ENCODE peak calls at places on chromosomes 11 and 22, in ten cellular contexts. One of them, this sample, is unnamed.

GRCh38 chr11:32890843-32891656 is 1.6 kb upstream of the QSER1 start:
- DNase-seq in T-cell: no peak
- DNase-seq in coronary artery: no peak
- DNase-seq in breast epithelium: no peak
- DNase-seq in neural crest cell: no peak
- DNase-seq in posterior vena cava: no peak
- DNase-seq in HS-5: no peak
- DNase-seq in HFFc6: no peak
- DNase-seq in stomach: no peak
- DNase-seq in HTR-8/SVneo: no peak
- DNase-seq in this sample: no peak

GRCh38 chr11:72840780-72841179 is 26.6 kb downstream of the ATG16L2 start:
- DNase-seq in breast epithelium: no peak
- DNase-seq in stomach: no peak
- DNase-seq in coronary artery: no peak
- DNase-seq in HFFc6: peak; percentile 79
- DNase-seq in HTR-8/SVneo: peak; percentile 53
- DNase-seq in HS-5: peak; percentile 79
- DNase-seq in neural crest cell: no peak
- DNase-seq in T-cell: no peak
- DNase-seq in posterior vena cava: no peak
- DNase-seq in this sample: peak; percentile 85

GRCh38 chr22:36862251-36863242 is 1.7 kb downstream of the NCF4 start:
- DNase-seq in coronary artery: no peak
- DNase-seq in stomach: peak; percentile 31
- DNase-seq in HTR-8/SVneo: no peak
- DNase-seq in HS-5: no peak
- DNase-seq in HFFc6: no peak
- DNase-seq in posterior vena cava: peak; percentile 86
- DNase-seq in T-cell: no peak
- DNase-seq in breast epithelium: no peak
- DNase-seq in neural crest cell: no peak
- DNase-seq in this sample: no peak

GRCh38 chr22:32544953-32545558 is 70.4 kb downstream of the FBXO7 start:
- DNase-seq in HFFc6: peak; percentile 62
- DNase-seq in breast epithelium: no peak
- DNase-seq in stomach: no peak
- DNase-seq in neural crest cell: no peak
- DNase-seq in posterior vena cava: no peak
- DNase-seq in HS-5: no peak
- DNase-seq in HTR-8/SVneo: no peak
- DNase-seq in T-cell: no peak
- DNase-seq in coronary artery: no peak
- DNase-seq in this sample: no peak

GRCh38 chr11:29282088-29282487 is 734.7 kb downstream of the KCNA4 start:
- DNase-seq in HS-5: peak; percentile 94
- DNase-seq in posterior vena cava: no peak
- DNase-seq in HTR-8/SVneo: peak; percentile 35
- DNase-seq in stomach: no peak
- DNase-seq in coronary artery: no peak
- DNase-seq in T-cell: no peak
- DNase-seq in breast epithelium: no peak
- DNase-seq in HFFc6: peak; percentile 93
- DNase-seq in neural crest cell: no peak
- DNase-seq in this sample: peak; percentile 93

GRCh38 chr11:75285776-75286360 is 45.3 kb downstream of the TPBGL start:
- DNase-seq in posterior vena cava: no peak
- DNase-seq in stomach: no peak
- DNase-seq in HS-5: no peak
- DNase-seq in HFFc6: no peak
- DNase-seq in HTR-8/SVneo: no peak
- DNase-seq in neural crest cell: no peak
- DNase-seq in breast epithelium: no peak
- DNase-seq in T-cell: no peak
- DNase-seq in coronary artery: no peak
- DNase-seq in this sample: no peak

GRCh38 chr22:36323182-36323854 is 64.4 kb downstream of the MYH9 start:
- DNase-seq in stomach: peak; percentile 73
- DNase-seq in HS-5: no peak
- DNase-seq in posterior vena cava: peak; percentile 93
- DNase-seq in neural crest cell: no peak
- DNase-seq in T-cell: no peak
- DNase-seq in coronary artery: peak; percentile 94
- DNase-seq in breast epithelium: peak; percentile 78
- DNase-seq in HTR-8/SVneo: no peak
- DNase-seq in HFFc6: no peak
- DNase-seq in this sample: no peak

GRCh38 chr22:37302617-37303555 is 20.6 kb downstream of the CYTH4 start:
- DNase-seq in HS-5: no peak
- DNase-seq in stomach: no peak
- DNase-seq in posterior vena cava: no peak
- DNase-seq in T-cell: no peak
- DNase-seq in breast epithelium: no peak
- DNase-seq in HTR-8/SVneo: no peak
- DNase-seq in neural crest cell: no peak
- DNase-seq in coronary artery: no peak
- DNase-seq in HFFc6: no peak
- DNase-seq in this sample: no peak

GRCh38 chr11:112588252-112588668 is 327.6 kb upstream of the PLET1 start:
- DNase-seq in HFFc6: peak; percentile 79
- DNase-seq in HS-5: peak; percentile 73
- DNase-seq in neural crest cell: peak; percentile 55
- DNase-seq in HTR-8/SVneo: peak; percentile 82
- DNase-seq in T-cell: no peak
- DNase-seq in stomach: peak; percentile 61
- DNase-seq in posterior vena cava: peak; percentile 85
- DNase-seq in breast epithelium: no peak
- DNase-seq in coronary artery: no peak
- DNase-seq in this sample: peak; percentile 51

GRCh38 chr11:41201156-41201555 is 258.3 kb downstream of the LRRC4C start:
- DNase-seq in stomach: peak; percentile 26
- DNase-seq in coronary artery: no peak
- DNase-seq in HTR-8/SVneo: peak; percentile 1
- DNase-seq in neural crest cell: peak; percentile 65
- DNase-seq in HS-5: peak; percentile 25
- DNase-seq in T-cell: no peak
- DNase-seq in posterior vena cava: no peak
- DNase-seq in HFFc6: no peak
- DNase-seq in breast epithelium: no peak
- DNase-seq in this sample: no peak

GRCh38 chr11:8403310-8403709 is 139.6 kb upstream of the LMO1 start:
- DNase-seq in HS-5: no peak
- DNase-seq in stomach: no peak
- DNase-seq in breast epithelium: no peak
- DNase-seq in posterior vena cava: no peak
- DNase-seq in coronary artery: no peak
- DNase-seq in neural crest cell: no peak
- DNase-seq in T-cell: no peak
- DNase-seq in HFFc6: no peak
- DNase-seq in HTR-8/SVneo: no peak
- DNase-seq in this sample: no peak

GRCh38 chr22:38412435-38413084 is 42.4 kb downstream of the KCNJ4 start:
- DNase-seq in stomach: no peak
- DNase-seq in HTR-8/SVneo: no peak
- DNase-seq in coronary artery: no peak
- DNase-seq in HS-5: no peak
- DNase-seq in breast epithelium: peak; percentile 51
- DNase-seq in posterior vena cava: peak; percentile 63
- DNase-seq in HFFc6: no peak
- DNase-seq in T-cell: no peak
- DNase-seq in neural crest cell: no peak
- DNase-seq in this sample: no peak

This sample was measured in non-pigmented ciliary epithelial cell.